ENCODE peak calls at places on chromosome 17, in four cellular contexts. A is body of pancreas, U is cardiac muscle cell, G is progenitor cell of endocrine pancreas. N is an unnamed sample.

GRCh38 chr17:78346605-78347250 is 13.1 kb downstream of the SOCS3 start:
- DNase-seq in A (no peak), U (no peak), G (no peak), N (no peak)

GRCh38 chr17:32907583-32907982 is 20.4 kb upstream of the TMEM98 start:
- DNase-seq in A (peak; percentile 22), U (peak; percentile 27), G (no peak), N (no peak)

GRCh38 chr17:1362065-1362848 is 37.8 kb downstream of the YWHAE start:
- DNase-seq in A (no peak), U (no peak), G (no peak), N (no peak)

GRCh38 chr17:71934520-71934919 is 186.3 kb upstream of the SOX9 start:
- DNase-seq in A (no peak), U (no peak), G (no peak), N (no peak)

GRCh38 chr17:50355701-50356341 is 9.9 kb downstream of the XYLT2 start:
- DNase-seq in A (no peak), U (no peak), G (no peak), N (no peak)

GRCh38 chr17:46061435-46061834 is 62.4 kb downstream of the STH start:
- DNase-seq in A (no peak), U (peak; percentile 44), G (no peak), N (no peak)

GRCh38 chr17:35726609-35727460 is 4.6 kb upstream of the RASL10B start:
- DNase-seq in A (peak; percentile 76), U (peak; percentile 95), G (no peak), N (peak; percentile 64)

GRCh38 chr17:36920032-36921000 is 17.0 kb upstream of the LHX1 start:
- DNase-seq in A (no peak), U (no peak), G (no peak), N (no peak)

GRCh38 chr17:39194089-39194984 is 3.1 kb downstream of the CACNB1 start:
- DNase-seq in A (no peak), U (peak; percentile 62), G (no peak), N (peak; percentile 78)

GRCh38 chr17:45013021-45013997 is 38.1 kb downstream of the DCAKD start:
- DNase-seq in A (no peak), U (peak; percentile 47), G (no peak), N (no peak)

GRCh38 chr17:19024101-19025078 is 19.8 kb upstream of the FAM83G start:
- DNase-seq in A (no peak), U (no peak), G (no peak), N (peak; percentile 0)

GRCh38 chr17:54907385-54907784 is 6.7 kb downstream of the TOM1L1 start:
- DNase-seq in A (no peak), U (no peak), G (no peak), N (no peak)

GRCh38 chr17:80124351-80124981 is 22.5 kb downstream of the EIF4A3 start:
- DNase-seq in A (peak; percentile 58), U (peak; percentile 73), G (peak; percentile 44), N (no peak)

GRCh38 chr17:67359960-67360817 is 6.2 kb downstream of the PSMD12 start:
- DNase-seq in A (no peak), U (peak; percentile 46), G (no peak), N (no peak)

GRCh38 chr17:31319253-31319661 is 2.2 kb downstream of the EVI2A start:
- DNase-seq in A (no peak), U (no peak), G (no peak), N (no peak)

GRCh38 chr17:29379084-29379811 is 10.9 kb upstream of the TAOK1 start:
- DNase-seq in A (no peak), U (peak; percentile 33), G (no peak), N (no peak)

GRCh38 chr17:48254896-48255295 is 147.3 kb downstream of the SNX11 start:
- DNase-seq in A (no peak), U (no peak), G (no peak), N (no peak)

GRCh38 chr17:38871247-38871991 is 1.6 kb downstream of the LASP1 start:
- DNase-seq in A (peak; percentile 91), U (peak; percentile 69), G (no peak), N (peak; percentile 47)

GRCh38 chr17:28519236-28519635 is 13.1 kb downstream of the FOXN1 start:
- DNase-seq in A (no peak), U (no peak), G (no peak), N (no peak)

GRCh38 chr17:47305302-47305923 is 18.3 kb upstream of the EFCAB13 start:
- DNase-seq in A (no peak), U (peak; percentile 95), G (no peak), N (no peak)

GRCh38 chr17:45052052-45052772 is 780 bp upstream of the DCAKD start:
- DNase-seq in A (peak; percentile 63), U (peak; percentile 42), G (peak; percentile 33), N (peak; percentile 74)

GRCh38 chr17:280216-280615 is 72.4 kb downstream of the RPH3AL start:
- DNase-seq in A (no peak), U (no peak), G (no peak), N (no peak)

GRCh38 chr17:43226393-43226792 is 2.0 kb downstream of the CCDC200 start:
- DNase-seq in A (no peak), U (no peak), G (no peak), N (no peak)

GRCh38 chr17:17506893-17507464 is 10.8 kb upstream of the RASD1 start:
- DNase-seq in A (peak; percentile 68), U (no peak), G (no peak), N (no peak)

GRCh38 chr17:83037084-83037950 is 42.1 kb upstream of the METRNL start:
- DNase-seq in A (no peak), U (no peak), G (no peak), N (no peak)

GRCh38 chr17:17606416-17607000 is 15.0 kb upstream of the PEMT start:
- DNase-seq in A (no peak), U (no peak), G (no peak), N (no peak)

GRCh38 chr17:1471931-1472727 is 16.1 kb upstream of the CRK start:
- DNase-seq in A (no peak), U (no peak), G (no peak), N (peak; percentile 50)

GRCh38 chr17:41338961-41339485 is 11.6 kb downstream of the KRT33A start:
- DNase-seq in A (no peak), U (no peak), G (no peak), N (no peak)

GRCh38 chr17:44918006-44918405 is 2.7 kb upstream of the GFAP start:
- DNase-seq in A (no peak), U (no peak), G (no peak), N (no peak)

GRCh38 chr17:17935321-17936271 is 36.6 kb downstream of the TOM1L2 start:
- DNase-seq in A (no peak), U (peak; percentile 93), G (no peak), N (no peak)

GRCh38 chr17:55390364-55390977 is 31.2 kb downstream of the MMD start:
- DNase-seq in A (no peak), U (peak; percentile 22), G (no peak), N (no peak)

GRCh38 chr17:17934214-17934613 is 38.0 kb downstream of the TOM1L2 start:
- DNase-seq in A (no peak), U (no peak), G (no peak), N (no peak)

GRCh38 chr17:80781851-80782277 is 209.8 kb upstream of the CHMP6 start:
- DNase-seq in A (no peak), U (no peak), G (no peak), N (no peak)

GRCh38 chr17:71482625-71483024 is 638.2 kb upstream of the SOX9 start:
- DNase-seq in A (no peak), U (no peak), G (no peak), N (no peak)

GRCh38 chr17:83200746-83201145 is 121.3 kb downstream of the METRNL start:
- DNase-seq in A (no peak), U (no peak), G (no peak), N (no peak)

GRCh38 chr17:52378860-52379259 is 220.3 kb upstream of the CA10 start:
- DNase-seq in A (no peak), U (no peak), G (no peak), N (no peak)

GRCh38 chr17:13704333-13704732 is 102.6 kb upstream of the HS3ST3A1 start:
- DNase-seq in A (no peak), U (peak; percentile 41), G (no peak), N (no peak)

GRCh38 chr17:13694934-13695333 is 93.2 kb upstream of the HS3ST3A1 start:
- DNase-seq in A (no peak), U (no peak), G (no peak), N (no peak)

GRCh38 chr17:13702266-13702665 is 100.5 kb upstream of the HS3ST3A1 start:
- DNase-seq in A (no peak), U (no peak), G (no peak), N (no peak)

GRCh38 chr17:13699261-13699660 is 97.5 kb upstream of the HS3ST3A1 start:
- DNase-seq in A (no peak), U (no peak), G (no peak), N (no peak)

GRCh38 chr17:13698832-13699231 is 97.1 kb upstream of the HS3ST3A1 start:
- DNase-seq in A (no peak), U (no peak), G (no peak), N (no peak)
- TF ChIP-seq CTCF in A (no peak), U (no peak), G (no peak), N (no peak)

GRCh38 chr17:8209909-8210760 is at the start of gene AURKB:
- DNase-seq in A (peak; percentile 95), U (peak; percentile 97), G (peak; percentile 87), N (peak; percentile 96)
- TF ChIP-seq CTCF in A (no peak), U (no peak), G (no peak), N (no peak)

DNA sequence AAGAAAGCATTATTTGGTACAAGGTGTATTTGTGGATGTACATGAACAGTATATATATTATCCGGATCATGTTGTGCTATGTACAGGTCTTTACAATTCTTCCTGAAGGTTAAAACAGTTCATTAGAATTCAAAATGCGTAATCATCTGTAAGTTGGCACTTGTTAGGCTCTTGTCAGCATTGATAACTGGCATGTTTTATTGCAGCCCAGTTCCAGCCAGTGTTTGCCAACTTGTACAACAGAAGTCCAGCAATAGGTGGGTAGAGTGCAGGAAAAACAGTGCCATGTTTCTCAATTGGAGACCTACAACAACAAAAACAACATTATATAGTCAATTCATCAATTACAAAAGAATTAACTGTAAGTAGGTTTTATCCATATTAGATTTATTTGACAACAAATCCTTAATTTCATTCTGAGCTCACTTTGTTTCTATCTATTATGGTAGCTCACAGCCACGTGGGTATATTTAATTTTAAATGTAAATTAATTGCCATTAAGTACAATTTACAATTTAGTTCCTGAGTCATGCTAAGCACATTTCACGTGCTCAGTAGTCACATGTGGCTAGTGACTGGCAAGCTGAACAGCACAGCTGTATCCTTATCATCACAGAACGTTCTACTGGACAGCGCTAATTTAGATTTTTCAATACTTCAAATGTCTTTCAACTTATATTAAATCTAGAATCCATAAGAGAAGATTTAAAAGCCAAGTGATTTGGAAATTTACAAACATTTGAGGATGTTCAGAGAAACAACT is 8.6 kb upstream of the ANKFY1 start:
- DNase-seq in A (peak; percentile 17), U (no peak), G (no peak), N (no peak)
- TF ChIP-seq CTCF in A (no peak), U (no peak), G (no peak), N (no peak)

DNA sequence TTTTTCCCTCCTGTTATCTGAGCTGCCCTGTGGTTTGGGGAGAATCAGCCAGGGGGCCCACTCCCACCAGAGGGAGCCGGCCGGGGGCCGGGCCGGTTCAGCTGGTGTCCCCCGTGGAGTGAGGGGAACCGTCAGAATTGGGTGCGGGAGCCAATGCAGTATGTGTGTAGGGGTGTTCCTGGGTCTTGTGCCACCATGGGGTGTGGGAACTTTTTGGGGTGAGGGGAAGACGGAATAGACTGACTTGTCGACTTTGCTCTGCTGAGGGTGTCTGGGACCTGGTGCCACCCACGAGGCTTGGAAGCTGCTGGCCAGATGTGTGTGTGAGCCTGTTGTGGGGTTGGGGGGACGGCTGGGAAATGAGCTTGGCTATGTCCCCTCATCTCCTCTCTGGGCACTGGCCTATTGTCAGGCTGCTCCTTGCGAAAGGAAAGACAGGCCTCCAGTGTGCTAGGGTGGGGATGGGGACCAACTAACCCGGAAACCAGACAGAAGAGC is 9.9 kb downstream of the RARA start:
- DNase-seq in A (no peak), U (no peak), G (no peak), N (no peak)
- TF ChIP-seq CTCF in A (no peak), U (peak; percentile 24), G (peak; percentile 18), N (no peak)